ENCODE peak calls at places on chromosomes 1 and 21, in eight cellular contexts. J is psoas muscle, C is heart left ventricle, W is nephron progenitor cell, X is activated B cell treated with CpG ODN at 0.5 μM for 24 hours, K is PC-9, E is NB4, R is cardiac fibroblast. A is an unnamed sample.

GRCh38 chr1:229062135-229062534 is 208.8 kb upstream of the RAB4A start:
- DNase-seq in J (no peak), C (no peak), W (no peak), X (no peak), K (no peak), E (no peak), R (no peak), A (no peak)

GRCh38 chr1:9385801-9386573 is 93.3 kb downstream of the SPSB1 start:
- DNase-seq in J (no peak), C (no peak), W (no peak), X (no peak), K (peak), E (no peak), R (no peak), A (no peak)

GRCh38 chr21:44704636-44705001 is 6.8 kb downstream of the TSPEAR start:
- DNase-seq in J (peak), C (no peak), W (no peak), X (no peak), K (no peak), E (no peak), R (no peak), A (no peak)

GRCh38 chr1:211581521-211581920 is 2.6 kb upstream of the SLC30A1 start:
- DNase-seq in J (no peak), C (no peak), W (no peak), X (no peak), K (no peak), E (no peak), R (peak), A (no peak)

GRCh38 chr1:109466440-109467300 is at the start of gene SYPL2:
- DNase-seq in J (peak), C (peak), W (peak), X (peak), K (peak), E (no peak), R (no peak), A (no peak)

GRCh38 chr1:41640756-41641482 is 156.4 kb upstream of the EDN2 start:
- DNase-seq in J (no peak), C (no peak), W (no peak), X (no peak), K (no peak), E (no peak), R (no peak), A (no peak)

GRCh38 chr21:25936776-25937175 is 202.0 kb downstream of the GABPA start:
- DNase-seq in J (no peak), C (no peak), W (no peak), X (no peak), K (no peak), E (no peak), R (peak), A (no peak)

GRCh38 chr1:225942574-225942973 is 1.6 kb upstream of the LEFTY2 start:
- DNase-seq in J (no peak), C (no peak), W (no peak), X (no peak), K (no peak), E (no peak), R (no peak), A (no peak)

GRCh38 chr1:155379180-155379876 is 58.6 kb downstream of the RUSC1 start:
- DNase-seq in J (no peak), C (no peak), W (no peak), X (no peak), K (no peak), E (peak), R (peak), A (no peak)

GRCh38 chr1:37667023-37667769 is 25.1 kb upstream of the CDCA8 start:
- DNase-seq in J (no peak), C (no peak), W (no peak), X (no peak), K (no peak), E (no peak), R (no peak), A (no peak)

GRCh38 chr1:54502342-54502741 is 45.7 kb upstream of the ACOT11 start:
- DNase-seq in J (no peak), C (no peak), W (no peak), X (no peak), K (no peak), E (no peak), R (no peak), A (no peak)

GRCh38 chr1:203066965-203067364 is 18.8 kb downstream of the MYOG start:
- DNase-seq in J (peak), C (no peak), W (no peak), X (no peak), K (no peak), E (no peak), R (no peak), A (no peak)

GRCh38 chr21:38291875-38292274 is 35.1 kb downstream of the KCNJ15 start:
- DNase-seq in J (no peak), C (no peak), W (no peak), X (no peak), K (no peak), E (no peak), R (no peak), A (no peak)

GRCh38 chr1:12185556-12186276 is 18.9 kb downstream of the TNFRSF1B start:
- DNase-seq in J (no peak), C (no peak), W (no peak), X (no peak), K (no peak), E (no peak), R (no peak), A (no peak)

GRCh38 chr1:197448390-197448789 is 180.3 kb downstream of the CRB1 start:
- DNase-seq in J (no peak), C (no peak), W (no peak), X (no peak), K (no peak), E (no peak), R (no peak), A (no peak)

GRCh38 chr1:50977575-50978143 is 7.6 kb downstream of the CDKN2C start:
- DNase-seq in J (peak), C (peak), W (peak), X (peak), K (peak), E (peak), R (peak), A (no peak)

GRCh38 chr1:174074757-174075156 is 52.6 kb upstream of the RC3H1 start:
- DNase-seq in J (no peak), C (no peak), W (no peak), X (no peak), K (no peak), E (peak), R (peak), A (no peak)

GRCh38 chr1:233334092-233334491 is 6.6 kb downstream of the MAP3K21 start:
- DNase-seq in J (no peak), C (no peak), W (no peak), X (no peak), K (no peak), E (no peak), R (no peak), A (no peak)

GRCh38 chr1:101291562-101292035 is 54.8 kb downstream of the S1PR1 start:
- DNase-seq in J (no peak), C (no peak), W (no peak), X (no peak), K (peak), E (peak), R (peak), A (no peak)

GRCh38 chr1:57711326-57711725 is 287.5 kb upstream of the DAB1 start:
- DNase-seq in J (no peak), C (no peak), W (no peak), X (no peak), K (no peak), E (no peak), R (no peak), A (no peak)

GRCh38 chr21:34204021-34204420 is 130.6 kb downstream of the MRPS6 start:
- DNase-seq in J (no peak), C (peak), W (no peak), X (no peak), K (no peak), E (no peak), R (no peak), A (no peak)

GRCh38 chr1:110060034-110060661 is 10.3 kb downstream of the ALX3 start:
- DNase-seq in J (peak), C (peak), W (peak), X (peak), K (peak), E (peak), R (peak), A (peak)

GRCh38 chr1:87117761-87118160 is 203.3 kb downstream of the HS2ST1 start:
- DNase-seq in J (no peak), C (no peak), W (no peak), X (no peak), K (no peak), E (no peak), R (peak), A (no peak)

GRCh38 chr1:234658143-234658542 is 48.2 kb upstream of the IRF2BP2 start:
- DNase-seq in J (peak), C (no peak), W (no peak), X (no peak), K (peak), E (no peak), R (peak), A (no peak)

GRCh38 chr1:207972350-207972749 is 61.4 kb upstream of the CD34 start:
- DNase-seq in J (no peak), C (no peak), W (no peak), X (no peak), K (no peak), E (no peak), R (no peak), A (no peak)

GRCh38 chr1:94734963-94735899 is 84.9 kb upstream of the SLC44A3 start:
- DNase-seq in J (no peak), C (peak), W (no peak), X (no peak), K (no peak), E (peak), R (peak), A (no peak)

GRCh38 chr1:244027491-244027890 is 23.6 kb upstream of the ZBTB18 start:
- DNase-seq in J (no peak), C (no peak), W (no peak), X (no peak), K (no peak), E (no peak), R (no peak), A (no peak)

GRCh38 chr1:244028701-244029100 is 22.4 kb upstream of the ZBTB18 start:
- DNase-seq in J (no peak), C (no peak), W (no peak), X (no peak), K (no peak), E (no peak), R (no peak), A (no peak)

GRCh38 chr1:244030481-244031040 is 20.5 kb upstream of the ZBTB18 start:
- DNase-seq in J (no peak), C (no peak), W (no peak), X (no peak), K (no peak), E (no peak), R (no peak), A (no peak)

GRCh38 chr1:244029137-244029536 is 21.9 kb upstream of the ZBTB18 start:
- DNase-seq in J (no peak), C (no peak), W (no peak), X (no peak), K (no peak), E (peak), R (no peak), A (no peak)
- TF ChIP-seq CTCF in J (no peak), C (no peak), W (no peak), X (no peak), K (no peak), E (no peak), R (no peak), A (no peak)

GRCh38 chr1:106651028-106651752 is 405.3 kb upstream of the PRMT6 start:
- DNase-seq in J (no peak), C (no peak), W (no peak), X (no peak), K (no peak), E (no peak), R (no peak), A (no peak)
- TF ChIP-seq CTCF in J (no peak), C (no peak), W (no peak), X (no peak), K (no peak), E (no peak), R (no peak), A (no peak)

DNA sequence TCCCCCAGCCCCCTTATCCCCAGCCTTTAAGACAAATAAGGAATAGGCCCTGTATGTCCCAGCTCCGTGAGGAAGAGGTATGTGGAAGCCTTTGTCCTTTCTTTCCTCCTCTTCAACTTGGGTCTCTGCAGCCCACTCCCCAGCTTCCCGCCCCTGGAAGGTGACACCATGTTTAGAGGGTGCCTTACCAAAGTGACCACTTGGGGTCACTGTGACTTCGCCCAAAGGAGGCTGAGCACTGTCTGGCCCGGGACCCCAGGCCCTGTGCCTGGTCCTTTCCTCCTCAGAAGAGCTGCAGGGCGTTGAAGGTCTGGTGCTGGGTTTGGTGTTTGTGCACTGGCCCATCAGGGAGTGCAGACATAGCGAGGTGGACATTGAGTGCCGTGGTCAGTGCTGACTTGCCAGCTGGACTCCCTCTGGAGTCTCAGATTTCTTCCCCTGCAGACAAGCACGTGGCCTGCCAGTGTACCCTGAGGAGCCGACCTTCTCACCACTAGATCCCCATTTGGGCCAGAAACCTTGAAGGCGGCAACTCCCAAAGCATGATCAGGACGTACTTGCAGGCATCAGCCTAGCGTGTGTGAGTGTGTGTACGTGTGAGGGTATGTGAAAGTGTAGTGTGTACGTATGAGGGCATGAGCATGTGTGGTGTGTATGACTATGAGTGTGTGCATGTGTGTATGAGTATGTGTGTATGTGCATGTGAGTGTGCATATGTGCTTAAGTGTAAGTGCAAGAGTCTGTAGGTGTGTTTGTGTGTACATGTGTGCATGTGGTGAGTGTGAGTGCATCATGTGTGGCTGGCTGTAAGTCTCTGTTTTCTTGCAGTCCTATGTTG is 181.4 kb upstream of the KIAA0040 start:
- DNase-seq in J (no peak), C (no peak), W (peak), X (no peak), K (peak), E (peak), R (no peak), A (no peak)
- TF ChIP-seq CTCF in J (peak), C (peak), W (peak), X (no peak), K (peak), E (peak), R (peak), A (peak)

DNA sequence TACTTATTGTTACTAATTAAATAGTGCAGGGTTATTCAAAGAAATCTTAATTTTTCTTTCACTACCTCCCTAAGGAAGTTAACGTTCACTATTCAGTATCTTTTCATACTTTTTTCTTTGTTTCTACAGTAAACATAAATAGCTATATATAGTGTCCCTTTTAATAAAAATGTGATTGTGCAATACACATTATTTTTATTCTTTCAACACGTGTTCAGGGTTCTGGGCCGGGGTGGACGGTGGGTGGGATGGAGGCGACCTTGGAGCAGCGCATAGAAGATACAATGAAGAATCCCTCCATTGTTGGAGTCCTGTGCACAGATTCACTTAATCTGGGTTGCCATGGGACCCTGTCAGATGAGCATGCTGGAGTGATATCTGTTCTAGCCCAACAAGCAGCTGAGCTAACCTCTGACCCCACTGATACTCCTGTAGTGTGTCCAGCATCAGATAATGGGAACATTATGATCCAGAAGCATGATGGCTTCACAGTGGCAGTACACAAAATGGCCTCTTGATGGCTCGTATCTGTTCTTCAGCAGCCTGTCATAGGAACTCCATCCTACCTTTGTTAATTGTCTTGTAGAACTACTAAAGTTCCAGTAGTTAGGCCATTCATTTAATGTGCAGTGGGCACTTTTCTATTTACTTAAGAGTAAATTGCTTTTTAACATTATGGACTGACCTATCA is 155.9 kb upstream of the L1TD1 start:
- DNase-seq in J (no peak), C (no peak), W (no peak), X (no peak), K (no peak), E (no peak), R (no peak), A (no peak)
- TF ChIP-seq CTCF in J (no peak), C (no peak), W (no peak), X (no peak), K (peak), E (no peak), R (peak), A (no peak)

DNA sequence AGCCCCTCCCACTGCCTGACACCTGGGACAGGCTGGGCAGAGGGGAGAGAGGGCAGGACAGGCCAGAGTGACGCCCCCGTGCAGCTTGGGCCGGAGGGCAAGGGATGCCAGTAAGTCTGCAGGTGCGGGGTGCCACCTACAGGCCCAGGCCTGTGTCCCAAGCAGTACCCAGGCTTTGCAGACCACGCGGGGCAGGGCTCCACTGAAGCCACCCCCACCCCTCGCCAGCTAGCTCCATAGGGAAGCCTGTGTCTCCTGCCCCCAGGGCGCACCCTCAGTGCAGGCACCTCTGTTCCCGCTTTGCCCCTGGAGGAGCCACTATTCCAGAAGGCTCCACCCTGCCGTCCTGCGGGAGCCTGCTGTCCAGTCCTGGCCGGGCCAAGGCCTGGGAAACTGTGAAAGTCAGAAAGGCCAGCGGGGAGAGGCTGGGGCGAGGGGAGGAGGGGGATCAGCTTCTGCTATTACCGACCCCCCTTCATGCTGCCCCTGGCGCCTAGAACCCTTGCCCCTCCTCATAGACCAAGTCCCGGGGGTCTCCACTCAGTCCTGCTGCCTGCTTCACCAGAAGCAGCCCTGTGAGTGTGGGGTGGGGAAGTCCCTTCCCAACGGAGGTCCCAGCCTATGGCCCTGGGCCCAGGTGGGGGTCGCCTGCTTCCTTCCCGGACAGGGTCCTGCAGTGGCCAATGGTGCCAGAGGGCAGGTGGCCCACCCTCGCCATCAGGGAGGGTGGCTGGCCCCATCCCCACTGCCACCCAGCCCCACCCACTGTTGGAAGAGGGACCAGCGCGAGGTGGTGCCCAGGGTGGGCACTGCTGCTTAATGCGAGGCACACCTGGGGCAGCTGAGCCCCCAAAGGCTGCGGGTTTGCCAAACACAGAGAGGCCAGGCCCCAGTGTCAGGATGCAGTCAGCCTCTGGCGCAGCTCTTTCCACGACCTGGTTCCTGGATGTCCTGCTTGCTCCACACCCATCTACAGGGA is 54.4 kb downstream of the KCNAB2 start:
- DNase-seq in J (peak), C (no peak), W (peak), X (no peak), K (peak), E (peak), R (no peak), A (no peak)
- TF ChIP-seq CTCF in J (no peak), C (no peak), W (no peak), X (no peak), K (peak), E (peak), R (no peak), A (peak)